ENCODE peak calls at places on chromosomes 7 and 10, in ten cellular contexts. R is HEK293T; T is ACHN; B is hepatic stellate cell; N is hypothalamus; O is activated T-cell treated with anti-CD3 and anti-CD28 coated beads, Interleukin-2, amount 50 U/mL, for 72 hours; K is GM23248; D is activated CD8-positive, alpha-beta memory T cell treated with anti-CD3 and anti-CD28 coated beads, Interleukin-2, amount 50 U/mL, for 48 hours; U is HT1080; E is NCI-H226. J is an unnamed sample.

GRCh38 chr7:20598479-20599419 is 16.7 kb upstream of the ABCB5 start:
- DNase-seq in E (peak), D (no peak), U (peak), R (peak), O (no peak), B (peak), K (peak), T (peak), N (no peak), J (no peak)

GRCh38 chr10:127034790-127035189 is 129.6 kb downstream of the DOCK1 start:
- DNase-seq in K (no peak), R (no peak), E (no peak), N (no peak), O (no peak), B (no peak), U (no peak), T (no peak), D (no peak), J (no peak)

GRCh38 chr7:2379821-2380450 is 23.5 kb upstream of the CHST12 start:
- DNase-seq in N (no peak), U (no peak), B (no peak), O (no peak), K (no peak), D (no peak), R (no peak), T (no peak), E (no peak), J (no peak)

GRCh38 chr7:33946094-33946699 is 40.9 kb downstream of the BMPER start:
- DNase-seq in R (no peak), B (no peak), N (no peak), T (no peak), D (no peak), K (no peak), E (peak), O (no peak), U (peak), J (no peak)

GRCh38 chr10:49349390-49349789 is 46.5 kb downstream of the DRGX start:
- DNase-seq in B (no peak), D (no peak), R (no peak), N (no peak), O (no peak), U (no peak), T (no peak), E (no peak), K (no peak), J (no peak)

GRCh38 chr7:142807855-142808460 is 37.2 kb downstream of the PRSS2 start:
- DNase-seq in N (no peak), D (peak), T (no peak), R (no peak), E (peak), O (peak), B (no peak), U (peak), K (peak), J (no peak)

GRCh38 chr7:87935373-87935706 is 1.3 kb downstream of the ADAM22 start:
- DNase-seq in E (no peak), R (no peak), B (no peak), D (no peak), T (no peak), N (no peak), O (no peak), K (no peak), U (no peak), J (no peak)

GRCh38 chr10:74418285-74418872 is 267.4 kb downstream of the ADK start:
- DNase-seq in U (no peak), T (no peak), D (no peak), N (peak), E (no peak), O (no peak), R (peak), B (no peak), K (no peak), J (no peak)

GRCh38 chr10:79072041-79072441 is 3.3 kb downstream of the ZMIZ1 start:
- DNase-seq in R (no peak), K (no peak), O (no peak), D (no peak), E (no peak), N (no peak), T (no peak), B (no peak), U (no peak), J (no peak)

GRCh38 chr7:121081327-121081936 is 92.9 kb downstream of the CPED1 start:
- DNase-seq in T (peak), D (no peak), B (no peak), N (no peak), U (peak), R (peak), K (peak), O (no peak), E (peak), J (no peak)

GRCh38 chr7:101112233-101112632 is 14.7 kb upstream of the SERPINE1 start:
- DNase-seq in R (no peak), D (no peak), B (no peak), U (no peak), O (no peak), E (no peak), K (no peak), N (no peak), T (no peak), J (peak)

GRCh38 chr10:95133016-95133752 is 60.9 kb upstream of the ACSM6 start:
- DNase-seq in E (peak), B (peak), T (peak), D (peak), O (peak), N (peak), R (peak), K (peak), U (peak), J (peak)

GRCh38 chr10:76073524-76073923 is 642.1 kb downstream of the LRMDA start:
- DNase-seq in N (no peak), D (no peak), E (no peak), T (no peak), U (no peak), R (no peak), O (no peak), K (no peak), B (no peak), J (no peak)

GRCh38 chr10:98295907-98296306 is 27.9 kb upstream of the LOXL4 start:
- DNase-seq in R (no peak), T (no peak), U (no peak), B (no peak), O (no peak), K (peak), E (no peak), D (no peak), N (no peak), J (no peak)

GRCh38 chr7:133139350-133139749 is 57.5 kb upstream of the CHCHD3 start:
- DNase-seq in R (peak), U (peak), O (no peak), K (peak), E (peak), D (no peak), B (peak), T (peak), N (no peak), J (no peak)

GRCh38 chr10:49080965-49081364 is 34.4 kb downstream of the VSTM4 start:
- DNase-seq in B (no peak), R (no peak), T (no peak), U (no peak), K (no peak), D (no peak), O (no peak), N (no peak), E (no peak), J (no peak)

GRCh38 chr10:114021135-114021534 is 22.5 kb upstream of the ADRB1 start:
- DNase-seq in U (no peak), O (no peak), K (no peak), N (peak), R (no peak), B (no peak), D (no peak), E (no peak), T (no peak), J (no peak)

GRCh38 chr7:135434047-135434446 is 75.9 kb downstream of the CNOT4 start:
- DNase-seq in E (no peak), O (no peak), R (no peak), T (no peak), B (no peak), D (no peak), U (no peak), N (no peak), K (no peak), J (no peak)

GRCh38 chr7:124723012-124723411 is 42.6 kb downstream of the GPR37 start:
- DNase-seq in O (no peak), T (peak), U (peak), B (peak), E (peak), K (no peak), N (no peak), R (no peak), D (no peak), J (no peak)

GRCh38 chr7:121019018-121019417 is 30.5 kb downstream of the CPED1 start:
- DNase-seq in D (no peak), B (no peak), U (no peak), O (no peak), N (no peak), R (no peak), E (peak), K (peak), T (no peak), J (no peak)

GRCh38 chr7:27346531-27347260 is 104.1 kb downstream of the EVX1 start:
- DNase-seq in R (peak), N (no peak), K (peak), E (peak), O (no peak), T (peak), B (no peak), D (no peak), U (peak), J (peak)

GRCh38 chr10:73095479-73096021 is 1.1 kb downstream of the P4HA1 start:
- DNase-seq in O (peak), B (peak), D (peak), N (no peak), T (peak), R (peak), U (peak), E (peak), K (peak), J (peak)

GRCh38 chr10:68156373-68157185 is 47.3 kb downstream of the MYPN start:
- DNase-seq in K (peak), E (peak), R (peak), B (peak), N (peak), O (peak), D (peak), U (peak), T (peak), J (peak)

GRCh38 chr10:33334170-33334838 is at the start of gene NRP1:
- DNase-seq in B (no peak), D (peak), O (peak), N (no peak), U (peak), E (no peak), R (no peak), T (no peak), K (peak), J (peak)

GRCh38 chr7:121266307-121266894 is 62.4 kb upstream of the WNT16 start:
- DNase-seq in T (no peak), D (no peak), R (no peak), K (no peak), B (no peak), U (no peak), N (no peak), O (no peak), E (no peak), J (no peak)

GRCh38 chr7:76364198-76364584 is 5.4 kb upstream of the YWHAG start:
- DNase-seq in B (peak), O (no peak), N (no peak), T (peak), U (peak), D (no peak), R (no peak), E (peak), K (peak), J (no peak)

GRCh38 chr7:142563470-142563869 is 185.8 kb upstream of the PRSS1 start:
- DNase-seq in O (no peak), T (no peak), U (peak), D (no peak), N (no peak), R (no peak), K (peak), E (no peak), B (no peak), J (no peak)

GRCh38 chr10:98262571-98262970 is 5.4 kb downstream of the LOXL4 start:
- DNase-seq in N (no peak), K (peak), D (no peak), R (no peak), T (peak), O (no peak), E (peak), B (peak), U (peak), J (no peak)

GRCh38 chr7:106071356-106071998 is 40.6 kb downstream of the SYPL1 start:
- DNase-seq in O (peak), T (no peak), R (no peak), E (peak), D (peak), B (no peak), U (peak), K (no peak), N (no peak), J (no peak)

GRCh38 chr10:108465871-108466641 is 1301.5 kb upstream of the SORCS1 start:
- DNase-seq in K (peak), N (peak), R (no peak), E (no peak), B (no peak), T (no peak), O (no peak), U (no peak), D (no peak), J (peak)

GRCh38 chr10:35413985-35414861 is 77.9 kb downstream of the CCNY start:
- DNase-seq in K (peak), R (no peak), B (no peak), N (no peak), O (peak), U (peak), D (no peak), E (peak), T (no peak), J (no peak)

J was measured in left cardiac atrium.